ENCODE peak calls at places on chromosomes 3 and 15, in ten cellular contexts. V is heart left ventricle, F is uterus, I is stomach, R is suprapubic skin, T is body of pancreas, W is transverse colon, Y is breast epithelium, E is right lobe of liver, L is NB4. Z is an unnamed sample.

GRCh38 chr15:31280037-31280830 is 46.4 kb upstream of the KLF13 start:
- DNase-seq in V (no peak), F (no peak), I (peak), R (peak), T (peak), W (peak), Y (peak), E (peak), L (no peak), Z (peak)

GRCh38 chr3:29513236-29513635 is 232.4 kb downstream of the RBMS3 start:
- DNase-seq in V (no peak), F (no peak), I (no peak), R (no peak), T (peak), W (no peak), Y (no peak), E (no peak), L (no peak), Z (peak)

GRCh38 chr3:43754316-43754715 is 63.6 kb downstream of the ABHD5 start:
- DNase-seq in V (no peak), F (no peak), I (no peak), R (no peak), T (no peak), W (no peak), Y (no peak), E (no peak), L (no peak), Z (no peak)

GRCh38 chr3:33047842-33048834 is 48.8 kb downstream of the GLB1 start:
- DNase-seq in V (no peak), F (no peak), I (no peak), R (no peak), T (no peak), W (no peak), Y (no peak), E (no peak), L (no peak), Z (no peak)

GRCh38 chr3:170502297-170502696 is 83.6 kb downstream of the SLC7A14 start:
- DNase-seq in V (no peak), F (peak), I (no peak), R (no peak), T (no peak), W (no peak), Y (peak), E (no peak), L (no peak), Z (no peak)

GRCh38 chr3:141275032-141275422 is 43.4 kb downstream of the PXYLP1 start:
- DNase-seq in V (no peak), F (no peak), I (no peak), R (no peak), T (no peak), W (no peak), Y (no peak), E (no peak), L (peak), Z (no peak)

GRCh38 chr3:120147072-120147871 is 53.0 kb upstream of the GSK3B start:
- DNase-seq in V (no peak), F (no peak), I (peak), R (no peak), T (peak), W (peak), Y (peak), E (no peak), L (peak), Z (no peak)

GRCh38 chr3:64761729-64762432 is 74.1 kb upstream of the ADAMTS9 start:
- DNase-seq in V (no peak), F (no peak), I (no peak), R (no peak), T (no peak), W (no peak), Y (no peak), E (no peak), L (no peak), Z (no peak)

GRCh38 chr3:51860703-51861665 is at the start of gene IQCF2:
- DNase-seq in V (no peak), F (no peak), I (no peak), R (no peak), T (no peak), W (no peak), Y (no peak), E (no peak), L (peak), Z (no peak)

GRCh38 chr3:136135039-136135802 is 60.9 kb downstream of the MSL2 start:
- DNase-seq in V (no peak), F (no peak), I (no peak), R (no peak), T (no peak), W (no peak), Y (no peak), E (no peak), L (peak), Z (no peak)

GRCh38 chr15:58463815-58464697 is 32.3 kb downstream of the LIPC start:
- DNase-seq in V (no peak), F (no peak), I (no peak), R (no peak), T (no peak), W (no peak), Y (no peak), E (no peak), L (no peak), Z (no peak)

GRCh38 chr3:56974242-56974945 is 86.1 kb upstream of the SPATA12 start:
- DNase-seq in V (no peak), F (no peak), I (no peak), R (no peak), T (no peak), W (no peak), Y (no peak), E (no peak), L (no peak), Z (no peak)

GRCh38 chr15:45030743-45031142 is 7.7 kb downstream of the SORD start:
- DNase-seq in V (no peak), F (no peak), I (no peak), R (no peak), T (no peak), W (no peak), Y (no peak), E (no peak), L (no peak), Z (no peak)

GRCh38 chr15:40844543-40844981 is 714 bp downstream of the SPINT1 start:
- DNase-seq in V (peak), F (no peak), I (peak), R (no peak), T (peak), W (peak), Y (no peak), E (no peak), L (peak), Z (no peak)

GRCh38 chr15:40845511-40846284 is 1.9 kb downstream of the SPINT1 start:
- DNase-seq in V (no peak), F (no peak), I (peak), R (no peak), T (peak), W (peak), Y (peak), E (no peak), L (no peak), Z (no peak)

GRCh38 chr15:40846846-40847224 is 3.0 kb downstream of the SPINT1 start:
- DNase-seq in V (no peak), F (no peak), I (peak), R (no peak), T (peak), W (peak), Y (no peak), E (no peak), L (peak), Z (no peak)

GRCh38 chr15:40845036-40845435 is 1.2 kb downstream of the SPINT1 start:
- DNase-seq in V (no peak), F (no peak), I (no peak), R (no peak), T (no peak), W (no peak), Y (no peak), E (no peak), L (peak), Z (no peak)

GRCh38 chr15:40847225-40847961 is 3.5 kb downstream of the SPINT1 start:
- DNase-seq in V (no peak), F (no peak), I (peak), R (no peak), T (peak), W (peak), Y (peak), E (peak), L (peak), Z (no peak)
- TF ChIP-seq POLR2A in V (no peak), F (no peak), I (no peak), R (no peak), T (no peak), W (peak), Y (no peak), E (no peak), L (no peak), Z (no peak)

GRCh38 chr3:22836131-22836530 is 367.0 kb upstream of the UBE2E2 start:
- DNase-seq in V (no peak), F (no peak), I (no peak), R (no peak), T (no peak), W (no peak), Y (no peak), E (no peak), L (no peak), Z (no peak)

GRCh38 chr3:22835041-22835440 is 368.1 kb upstream of the UBE2E2 start:
- DNase-seq in V (no peak), F (no peak), I (no peak), R (no peak), T (no peak), W (no peak), Y (no peak), E (no peak), L (no peak), Z (no peak)
- TF ChIP-seq CTCF in V (no peak), F (no peak), I (no peak), R (no peak), T (no peak), W (no peak), Y (no peak), E (no peak), L (no peak), Z (no peak)

GRCh38 chr3:50170689-50171088 is 15.6 kb downstream of the SEMA3F start:
- DNase-seq in V (peak), F (no peak), I (no peak), R (no peak), T (peak), W (no peak), Y (no peak), E (no peak), L (peak), Z (no peak)
- TF ChIP-seq POLR2A in V (no peak), F (no peak), I (no peak), R (no peak), T (no peak), W (no peak), Y (no peak), E (no peak), L (no peak), Z (no peak)

DNA sequence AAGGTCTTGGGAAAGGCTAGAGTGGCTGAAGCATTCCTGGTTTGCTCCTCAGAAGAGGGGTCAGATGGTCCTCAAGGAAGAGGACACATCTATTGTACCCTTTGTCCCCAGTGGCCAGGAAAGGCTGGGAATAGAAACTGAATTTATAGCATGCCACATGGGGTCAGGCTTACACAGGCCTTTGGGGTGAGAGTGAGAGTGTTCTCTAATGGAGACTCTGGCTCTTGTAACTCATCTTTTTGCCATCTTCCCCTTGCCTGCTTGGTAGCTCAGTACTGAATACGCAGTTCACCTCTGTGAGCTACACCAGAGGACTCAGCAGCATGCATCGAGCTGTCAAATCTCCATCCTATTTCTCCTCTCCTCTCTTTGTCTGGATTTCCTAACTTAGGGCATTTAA is 87.5 kb downstream of the ATP2B2 start:
- DNase-seq in V (no peak), F (no peak), I (no peak), R (no peak), T (no peak), W (no peak), Y (no peak), E (no peak), L (peak), Z (no peak)
- TF ChIP-seq CTCF in V (no peak), F (no peak), I (no peak), R (no peak), T (no peak), W (no peak), Y (no peak), E (peak), L (peak), Z (no peak)

DNA sequence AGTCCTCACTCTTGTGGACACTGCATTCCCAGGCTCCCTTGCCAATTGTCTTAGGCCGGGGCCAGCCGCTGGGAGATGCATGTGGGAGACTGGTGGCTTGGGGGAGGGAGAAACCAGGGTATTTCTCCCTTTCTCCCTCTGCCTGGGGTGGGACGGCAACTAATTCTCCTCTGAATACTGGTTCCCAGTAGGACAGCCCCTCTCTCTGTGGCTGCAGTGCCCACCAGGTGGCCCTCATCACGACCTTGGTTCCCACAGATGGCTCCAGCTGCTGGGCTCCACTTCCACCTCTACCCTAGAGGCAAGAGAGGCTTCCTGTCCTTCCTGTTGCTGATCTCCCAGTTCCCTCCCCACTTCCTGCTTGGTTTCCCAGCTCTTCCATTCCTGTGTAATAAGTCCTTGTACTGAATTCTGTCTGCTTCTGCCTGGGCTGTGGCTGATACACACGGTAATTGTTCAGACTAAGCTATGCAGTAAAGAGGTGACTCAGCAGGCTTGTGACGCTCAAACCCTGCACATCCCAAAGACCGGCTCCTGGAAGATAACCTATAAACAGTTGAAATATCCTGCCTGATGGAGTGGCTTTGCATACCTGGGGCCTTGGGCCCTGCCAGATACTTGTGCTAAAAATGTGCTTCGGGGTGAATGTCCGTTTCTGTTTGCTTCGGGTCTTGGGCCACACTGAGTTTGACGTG is 20.4 kb upstream of the COPG1 start:
- DNase-seq in V (peak), F (no peak), I (no peak), R (no peak), T (peak), W (no peak), Y (no peak), E (no peak), L (peak), Z (no peak)
- TF ChIP-seq POLR2A in V (no peak), F (no peak), I (no peak), R (no peak), T (no peak), W (no peak), Y (no peak), E (no peak), L (no peak), Z (no peak)

DNA sequence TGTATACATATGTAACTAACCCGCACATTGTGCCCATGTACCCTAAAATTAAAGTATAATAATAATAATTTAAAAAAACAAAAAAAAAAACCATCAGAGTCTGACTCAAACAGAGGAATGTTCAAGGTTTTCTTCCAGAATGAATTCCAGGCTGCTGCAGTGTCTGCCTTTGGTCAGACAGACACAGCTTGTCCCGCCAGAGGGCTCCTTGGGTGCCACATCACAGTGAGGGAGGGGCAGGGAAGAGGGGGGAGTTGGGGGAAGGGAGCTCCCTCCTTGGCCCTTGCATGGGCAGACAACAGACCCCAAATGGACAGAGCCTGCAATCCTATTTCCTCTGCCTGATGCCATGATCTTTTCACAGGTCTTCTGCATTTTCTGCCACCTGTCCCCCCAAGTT is 36.5 kb downstream of the ITGB5 start:
- DNase-seq in V (no peak), F (peak), I (no peak), R (no peak), T (no peak), W (no peak), Y (peak), E (no peak), L (no peak), Z (peak)
- TF ChIP-seq CTCF in V (no peak), F (no peak), I (no peak), R (no peak), T (no peak), W (no peak), Y (no peak), E (no peak), L (no peak), Z (no peak)